ENCODE peak calls at places on chromosomes 12 and 14, in six cellular contexts. X, F, P, Y, U and V are unnamed samples.

GRCh38 chr12:29286081-29286800 is 94.7 kb downstream of the ERGIC2 start:
- DNase-seq in X (no peak), F (no peak), P (no peak), Y (no peak), U (no peak), V (no peak)

GRCh38 chr14:34436118-34436905 is 25.7 kb downstream of the SPTSSA start:
- DNase-seq in X (peak), F (no peak), P (no peak), Y (no peak), U (no peak), V (no peak)

GRCh38 chr14:99393059-99393655 is 87.5 kb downstream of the SETD3 start:
- DNase-seq in X (peak), F (no peak), P (no peak), Y (no peak), U (no peak), V (peak)

GRCh38 chr12:71430756-71431155 is 8.8 kb upstream of the LGR5 start:
- DNase-seq in X (peak), F (no peak), P (no peak), Y (no peak), U (no peak), V (no peak)

GRCh38 chr12:32217354-32218310 is 111.0 kb downstream of the BICD1 start:
- DNase-seq in X (peak), F (no peak), P (peak), Y (no peak), U (no peak), V (no peak)

GRCh38 chr12:84694111-84694510 is 218.5 kb downstream of the SLC6A15 start:
- DNase-seq in X (no peak), F (no peak), P (no peak), Y (no peak), U (no peak), V (no peak)

GRCh38 chr12:124115976-124116690 is 143.1 kb downstream of the ZNF664 start:
- DNase-seq in X (no peak), F (no peak), P (no peak), Y (no peak), U (no peak), V (no peak)

GRCh38 chr12:106771425-106771824 is 3.1 kb upstream of the RIC8B start:
- DNase-seq in X (no peak), F (no peak), P (no peak), Y (no peak), U (no peak), V (no peak)

GRCh38 chr12:124605150-124605549 is 37.7 kb upstream of the NCOR2 start:
- DNase-seq in X (no peak), F (no peak), P (no peak), Y (no peak), U (no peak), V (no peak)

GRCh38 chr14:77376380-77376770 is 519 bp downstream of the TMED8 start:
- DNase-seq in X (peak), F (no peak), P (peak), Y (no peak), U (peak), V (no peak)
- H3K27ac ChIP-seq in X (no peak), F (peak), P (peak), Y (peak), U (peak), V (peak)

DNA sequence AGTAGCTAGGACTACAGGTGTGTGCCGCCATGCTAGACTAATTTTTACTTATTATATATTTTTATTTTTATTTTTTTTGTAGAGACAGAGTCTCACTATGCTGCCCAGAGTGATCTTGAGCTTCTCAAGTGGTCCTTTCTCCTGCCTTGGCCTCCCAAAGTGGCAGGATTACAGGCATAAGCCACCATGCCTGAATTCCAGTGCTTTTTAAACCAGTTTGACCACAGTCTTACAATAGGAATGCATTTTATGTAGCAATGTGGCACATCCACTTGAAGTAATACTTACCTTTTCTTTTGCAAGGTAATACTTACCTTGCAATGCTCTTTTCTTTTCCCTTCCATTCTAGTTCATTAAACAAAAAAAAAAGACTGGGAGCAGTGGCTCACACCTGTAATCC is 38.0 kb upstream of the CPM start:
- DNase-seq in X (peak), F (no peak), P (no peak), Y (no peak), U (no peak), V (no peak)
- H3K27ac ChIP-seq in X (no peak), F (no peak), P (no peak), Y (no peak), U (no peak), V (no peak)

GRCh38 chr14:68394113-68394718 is 398.7 kb downstream of the ZFP36L1 start:
- DNase-seq in X (no peak), F (no peak), P (no peak), Y (no peak), U (no peak), V (no peak)
- H3K27ac ChIP-seq in X (no peak), F (no peak), P (peak), Y (peak), U (peak), V (peak)

GRCh38 chr12:52067081-52067374 is 2.8 kb upstream of the ATG101 start:
- DNase-seq in X (no peak), F (no peak), P (no peak), Y (no peak), U (no peak), V (no peak)
- H3K27ac ChIP-seq in X (no peak), F (no peak), P (no peak), Y (no peak), U (no peak), V (no peak)

GRCh38 chr12:22610148-22610547 is 14.8 kb upstream of the ETNK1 start:
- DNase-seq in X (no peak), F (no peak), P (no peak), Y (no peak), U (no peak), V (no peak)

GRCh38 chr12:22609501-22609900 is 15.5 kb upstream of the ETNK1 start:
- DNase-seq in X (no peak), F (no peak), P (no peak), Y (no peak), U (no peak), V (no peak)
- H3K27ac ChIP-seq in X (no peak), F (no peak), P (no peak), Y (no peak), U (no peak), V (no peak)

GRCh38 chr12:6903712-6904111 is 910 bp upstream of the LRRC23 start:
- DNase-seq in X (peak), F (no peak), P (no peak), Y (no peak), U (no peak), V (no peak)
- H3K27ac ChIP-seq in X (peak), F (no peak), P (no peak), Y (no peak), U (no peak), V (no peak)

DNA sequence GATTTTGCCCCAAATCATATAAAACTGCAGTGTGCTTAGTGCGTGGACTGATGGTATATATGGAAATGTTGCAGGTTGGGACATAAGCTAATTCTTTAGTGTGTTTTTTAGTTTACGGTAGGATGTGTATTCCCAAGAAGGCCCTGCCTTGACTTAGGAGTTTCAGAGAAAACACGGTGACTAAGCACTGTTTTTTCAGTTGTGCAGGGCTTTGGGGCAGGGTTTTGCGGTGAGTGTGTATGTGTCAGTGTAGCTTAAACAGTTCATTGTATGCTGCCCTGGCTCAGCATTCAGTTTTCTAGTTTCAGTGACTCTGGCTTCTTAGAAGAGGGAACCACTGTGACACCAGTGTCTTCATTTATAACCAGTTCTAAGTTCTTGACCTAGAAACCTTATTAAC is 101.2 kb downstream of the AKAP6 start:
- DNase-seq in X (peak), F (no peak), P (no peak), Y (no peak), U (no peak), V (peak)
- H3K27ac ChIP-seq in X (peak), F (no peak), P (no peak), Y (no peak), U (peak), V (no peak)

GRCh38 chr12:57099062-57099714 is 10.3 kb downstream of the NAB2 start:
- DNase-seq in X (peak), F (no peak), P (no peak), Y (no peak), U (no peak), V (no peak)
- H3K27ac ChIP-seq in X (no peak), F (no peak), P (no peak), Y (peak), U (no peak), V (no peak)

DNA sequence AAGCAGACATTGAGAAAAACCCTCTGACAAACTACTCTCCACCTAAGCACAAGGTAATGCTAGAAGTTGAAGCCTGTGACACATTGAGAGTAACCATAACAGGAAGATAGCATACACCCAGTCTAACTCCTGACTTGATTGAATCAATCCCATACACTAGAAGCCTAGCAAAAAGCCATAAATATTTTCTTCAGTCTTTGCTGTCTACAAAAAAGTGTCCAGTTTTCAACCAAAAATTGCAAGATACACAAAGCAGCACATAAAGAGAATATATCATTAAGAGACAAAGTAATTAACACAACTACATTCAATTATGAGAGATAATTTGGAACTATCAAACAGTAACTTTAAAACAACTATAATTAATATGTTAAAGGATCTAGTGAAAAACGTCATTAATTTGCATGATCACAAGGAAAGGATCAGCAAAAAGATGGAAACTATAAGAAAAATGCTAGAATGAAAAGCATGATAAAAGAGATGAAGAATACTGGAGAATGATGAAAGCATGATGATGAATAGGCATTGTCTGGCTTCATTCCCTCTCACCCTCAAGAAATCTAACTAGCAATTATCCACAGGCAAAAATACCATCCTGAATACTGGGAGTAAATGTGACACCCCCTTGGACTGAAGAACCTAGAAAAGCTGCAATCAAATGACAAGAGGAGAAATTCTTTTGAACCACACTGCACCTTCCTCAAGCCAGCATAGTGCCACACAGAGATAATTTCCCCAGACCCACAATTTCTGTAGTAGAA is 119.6 kb downstream of the LLPH start:
- DNase-seq in X (no peak), F (no peak), P (no peak), Y (no peak), U (no peak), V (peak)
- H3K27ac ChIP-seq in X (no peak), F (no peak), P (no peak), Y (no peak), U (no peak), V (no peak)